ENCODE peak calls at places on chromosomes 2 and 18, in eight cellular contexts. C is AG09309; D is Ammon's horn; G is stimulated activated CD4-positive, alpha-beta T cell treated with anti-CD3 and anti-CD28 coated beads, Interleukin-15, amount 100 ng/mL, for 1 hour; T is endothelial cell; I is activated T-helper 1 cell treated with anti-CD3 and anti-CD28 coated beads, Interleukin-12 subunit alpha, Interleukin-12 subunit beta, Interleukin-2, Interleukin-4 antibody, amounts not matched to agents 30 ng/mL and 10 ng/mL and 1 ng/mL, durations not matched to agents 14 hours and 24 hours and 36 hours; F is CD4-positive, alpha-beta memory T cell; N is mammary epithelial cell. Y is an unnamed sample.

GRCh38 chr2:166917433-166917832 is 29.2 kb downstream of the XIRP2 start:
- DNase-seq in C (no peak), D (no peak), G (no peak), T (no peak), I (no peak), F (no peak), N (no peak), Y (no peak)

GRCh38 chr18:58438161-58438983 is 190.5 kb downstream of the ALPK2 start:
- DNase-seq in C (no peak), D (no peak), G (no peak), T (no peak), I (peak), F (peak), N (peak), Y (no peak)

GRCh38 chr2:101759162-101759561 is 61.7 kb downstream of the MAP4K4 start:
- DNase-seq in C (peak), D (no peak), G (no peak), T (peak), I (no peak), F (no peak), N (peak), Y (no peak)

GRCh38 chr2:166373951-166374350 is 1.8 kb downstream of the SCN9A start:
- DNase-seq in C (no peak), D (no peak), G (no peak), T (no peak), I (no peak), F (no peak), N (peak), Y (no peak)

GRCh38 chr2:109377976-109378375 is 235.8 kb downstream of the SEPTIN10 start:
- DNase-seq in C (no peak), D (no peak), G (no peak), T (peak), I (no peak), F (no peak), N (no peak), Y (no peak)

GRCh38 chr2:96876036-96876810 is 6.3 kb upstream of the SEMA4C start:
- DNase-seq in C (no peak), D (no peak), G (no peak), T (no peak), I (no peak), F (no peak), N (peak), Y (no peak)

GRCh38 chr2:45302011-45302325 is 292.7 kb upstream of the SIX2 start:
- DNase-seq in C (no peak), D (no peak), G (no peak), T (no peak), I (no peak), F (no peak), N (no peak), Y (no peak)

GRCh38 chr2:143297182-143297581 is 168.0 kb downstream of the ARHGAP15 start:
- DNase-seq in C (no peak), D (no peak), G (no peak), T (no peak), I (no peak), F (no peak), N (no peak), Y (no peak)

GRCh38 chr2:15584767-15585469 is 6.8 kb upstream of the DDX1 start:
- DNase-seq in C (no peak), D (no peak), G (no peak), T (no peak), I (no peak), F (no peak), N (peak), Y (no peak)

GRCh38 chr2:98498703-98499445 is 54.2 kb downstream of the INPP4A start:
- DNase-seq in C (no peak), D (no peak), G (no peak), T (no peak), I (no peak), F (no peak), N (no peak), Y (no peak)

GRCh38 chr18:55833543-55833942 is 245.6 kb upstream of the TCF4 start:
- DNase-seq in C (peak), D (no peak), G (no peak), T (no peak), I (no peak), F (no peak), N (peak), Y (no peak)

GRCh38 chr2:100294162-100294497 is 28.2 kb downstream of the LONRF2 start:
- DNase-seq in C (no peak), D (no peak), G (no peak), T (no peak), I (no peak), F (no peak), N (no peak), Y (no peak)

GRCh38 chr2:6995406-6996117 is 78.3 kb downstream of the RNF144A start:
- DNase-seq in C (no peak), D (no peak), G (no peak), T (no peak), I (no peak), F (no peak), N (no peak), Y (no peak)

GRCh38 chr18:69447886-69448285 is 47.2 kb downstream of the DOK6 start:
- DNase-seq in C (no peak), D (no peak), G (no peak), T (no peak), I (no peak), F (no peak), N (no peak), Y (no peak)

GRCh38 chr2:176105727-176106635 is 1.1 kb upstream of the HOXD11 start:
- DNase-seq in C (no peak), D (no peak), G (no peak), T (no peak), I (no peak), F (no peak), N (no peak), Y (no peak)

GRCh38 chr18:27608742-27609141 is 423.6 kb upstream of the CHST9 start:
- DNase-seq in C (no peak), D (no peak), G (no peak), T (peak), I (no peak), F (no peak), N (no peak), Y (no peak)

GRCh38 chr2:73998933-73999332 is 14.2 kb downstream of the TET3 start:
- DNase-seq in C (no peak), D (no peak), G (no peak), T (no peak), I (no peak), F (no peak), N (no peak), Y (no peak)

GRCh38 chr2:22854588-22854987 is 530.4 kb upstream of the KLHL29 start:
- DNase-seq in C (no peak), D (peak), G (no peak), T (no peak), I (no peak), F (no peak), N (no peak), Y (no peak)

GRCh38 chr2:167784071-167784400 is 463.4 kb downstream of the STK39 start:
- DNase-seq in C (no peak), D (no peak), G (no peak), T (no peak), I (no peak), F (no peak), N (no peak), Y (no peak)

GRCh38 chr2:37005118-37005868 is 39.0 kb upstream of the STRN start:
- DNase-seq in C (no peak), D (no peak), G (no peak), T (no peak), I (peak), F (peak), N (peak), Y (no peak)

Y was measured in GDM1.